ENCODE peak calls at places on chromosomes 2 and 18, in seven cellular contexts. Y is H9, N is upper lobe of right lung, O is IMR-90, Q is psoas muscle, M is heart right ventricle, U is brain microvascular endothelial cell. H is an unnamed sample.

GRCh38 chr2:132448771-132449170 is 32.2 kb downstream of the GPR39 start:
- DNase-seq in Y (peak), O (peak), U (peak), M (no peak), N (no peak), Q (no peak), H (peak)

GRCh38 chr2:23386422-23387220 is 1.6 kb downstream of the KLHL29 start:
- DNase-seq in N (peak), Y (no peak), O (no peak), U (no peak), Q (peak), M (no peak), H (no peak)

GRCh38 chr2:183037660-183038340 is 457 bp downstream of the NCKAP1 start:
- DNase-seq in N (peak), U (peak), Y (no peak), Q (no peak), M (peak), O (no peak), H (no peak)

GRCh38 chr2:119741001-119741400 is 18.7 kb upstream of the PTPN4 start:
- DNase-seq in N (no peak), Q (no peak), M (no peak), U (no peak), Y (no peak), O (no peak), H (no peak)

GRCh38 chr18:23141022-23141999 is 6.0 kb downstream of the CABLES1 start:
- DNase-seq in U (no peak), N (no peak), Q (no peak), M (no peak), O (no peak), Y (no peak), H (no peak)

GRCh38 chr18:76875390-76876330 is 53.3 kb downstream of the ZNF236 start:
- DNase-seq in Y (peak), N (no peak), O (peak), U (peak), M (peak), Q (peak), H (no peak)

GRCh38 chr2:104755026-104755856 is 98.7 kb upstream of the POU3F3 start:
- DNase-seq in Q (no peak), O (no peak), N (no peak), Y (peak), M (no peak), U (no peak), H (no peak)

GRCh38 chr2:95274291-95275150 is at the start of gene PROM2:
- DNase-seq in Q (no peak), M (no peak), N (peak), U (no peak), Y (peak), O (no peak), H (no peak)

GRCh38 chr2:128690431-128690830 is 371.8 kb upstream of the HS6ST1 start:
- DNase-seq in N (no peak), U (no peak), O (no peak), M (no peak), Y (no peak), Q (no peak), H (no peak)

GRCh38 chr2:164697688-164698290 is 76.5 kb upstream of the GRB14 start:
- DNase-seq in N (no peak), M (no peak), O (no peak), Q (no peak), Y (no peak), U (no peak), H (no peak)

GRCh38 chr18:43886341-43886740 is 609.1 kb upstream of the SYT4 start:
- DNase-seq in N (no peak), O (no peak), U (no peak), M (no peak), Q (no peak), Y (no peak), H (no peak)

GRCh38 chr2:218448934-218449333 is 30.0 kb downstream of the VIL1 start:
- DNase-seq in Q (no peak), O (peak), U (no peak), N (no peak), M (no peak), Y (no peak), H (peak)

GRCh38 chr2:1253608-1254007 is 159.7 kb upstream of the TPO start:
- DNase-seq in M (no peak), N (no peak), U (no peak), Y (no peak), Q (no peak), O (no peak), H (no peak)

GRCh38 chr2:58633576-58634365 is 392.6 kb upstream of the FANCL start:
- DNase-seq in Y (no peak), M (no peak), O (no peak), Q (no peak), U (peak), N (no peak), H (no peak)

GRCh38 chr2:165293439-165294420 is 54.5 kb downstream of the SCN2A start:
- DNase-seq in Y (peak), O (peak), M (peak), Q (no peak), U (peak), N (no peak), H (peak)

GRCh38 chr18:35469696-35470095 is 28.1 kb downstream of the INO80C start:
- DNase-seq in Q (no peak), O (peak), N (no peak), M (no peak), U (no peak), Y (no peak), H (no peak)

DNA sequence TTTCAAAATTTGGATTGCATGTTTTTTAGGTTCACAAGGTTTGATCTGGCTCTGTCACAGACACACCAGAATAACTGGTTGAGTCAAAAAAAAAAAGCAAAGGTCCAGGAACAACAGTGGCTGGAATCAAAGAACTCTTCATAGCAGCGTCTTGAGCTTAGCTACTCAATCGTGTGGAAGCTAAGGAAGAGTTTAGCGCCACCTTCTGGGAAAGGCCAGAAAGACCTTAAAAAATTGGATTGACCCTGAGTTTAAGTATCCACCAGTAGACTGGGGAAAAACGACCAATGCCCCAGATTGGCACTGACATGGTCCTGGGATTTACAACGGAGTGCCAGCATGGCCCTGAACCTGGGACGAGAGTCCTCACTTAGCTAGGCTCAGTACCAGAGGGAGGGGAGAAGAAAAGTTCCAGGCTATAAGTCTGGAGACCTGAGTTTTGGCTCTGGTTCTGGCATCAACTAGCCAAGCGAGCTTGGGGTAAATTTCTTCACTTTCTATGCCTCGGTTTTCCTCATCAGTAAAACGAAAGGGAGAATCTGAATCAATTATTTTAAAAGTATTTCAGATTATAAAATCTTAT is 71.1 kb upstream of the TFCP2L1 start:
- DNase-seq in M (no peak), Y (peak), O (peak), N (no peak), Q (no peak), U (peak), H (no peak)
- TF ChIP-seq CTCF in M (peak), Y (peak), O (peak), N (peak), Q (peak), U (peak), H (peak)

DNA sequence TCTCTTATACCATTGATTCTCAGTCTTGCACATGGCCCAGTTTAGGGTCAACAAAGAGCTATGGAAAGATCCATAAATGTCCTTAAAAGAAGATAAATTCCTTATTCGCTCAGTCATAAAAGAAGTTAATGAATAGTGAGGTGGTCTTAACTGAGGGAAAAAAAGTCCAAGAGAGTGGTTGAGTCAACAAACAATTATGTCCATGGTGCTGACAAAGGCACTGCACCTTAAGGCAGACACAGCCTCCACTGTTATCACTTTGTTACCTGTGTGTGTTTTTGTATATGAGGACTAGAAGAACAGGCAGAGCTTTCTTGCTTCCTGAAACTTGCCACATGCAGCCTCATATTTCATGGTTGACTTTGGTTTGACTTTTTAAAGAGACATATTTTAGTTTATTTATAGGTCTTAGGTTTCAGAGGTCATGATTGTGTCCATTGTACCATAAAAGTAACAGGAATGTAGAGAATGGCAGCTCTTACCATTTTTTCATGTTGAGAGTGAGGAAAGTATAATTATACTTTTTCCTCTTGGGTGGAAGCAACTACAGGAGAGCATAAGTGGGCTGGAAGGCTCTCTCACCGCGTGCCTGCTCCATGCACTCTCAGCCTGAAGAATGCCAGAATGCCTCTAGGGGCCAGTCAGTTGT is 93.6 kb downstream of the XRCC5 start:
- DNase-seq in M (no peak), N (no peak), Q (no peak), Y (no peak), O (no peak), U (no peak), H (no peak)
- H3K27ac ChIP-seq in M (no peak), N (no peak), Q (no peak), Y (no peak), O (no peak), U (no peak), H (no peak)

GRCh38 chr2:140808816-140809215 is 1322.0 kb downstream of the LRP1B start:
- DNase-seq in U (no peak), Y (no peak), O (no peak), M (no peak), Q (no peak), N (no peak), H (no peak)
- TF ChIP-seq CTCF in U (peak), Y (peak), O (no peak), M (no peak), Q (no peak), N (no peak), H (peak)

GRCh38 chr2:88694015-88694414 is 2.5 kb downstream of the RPIA start:
- DNase-seq in M (peak), Q (peak), O (no peak), N (no peak), Y (no peak), U (no peak), H (no peak)
- H3K27ac ChIP-seq in M (no peak), Q (peak), O (no peak), N (no peak), Y (no peak), U (no peak), H (no peak)

GRCh38 chr2:233854241-233854981 is at the start of gene HJURP:
- DNase-seq in Q (peak), O (peak), N (peak), U (peak), M (peak), Y (peak), H (peak)
- TF ChIP-seq CTCF in Q (no peak), O (no peak), N (no peak), U (no peak), M (no peak), Y (no peak), H (no peak)